ENCODE peak calls at places on chromosomes 7 and 10, in four cellular contexts. G is Peyer's patch; W is CD4-positive, alpha-beta T cell; T is mucosa of descending colon. V is an unnamed sample. For H3K9me3, the result is how much of the 10 kb centered on the place peaks cover.

GRCh38 chr10:49610015-49610734 is at the start of gene SLC18A3:
- DNase-seq in T (no peak), G (peak), W (no peak), V (no peak)

GRCh38 chr7:94540428-94540827 is 30.8 kb downstream of the CASD1 start:
- DNase-seq in G (no peak), W (no peak), T (no peak), V (no peak)

GRCh38 chr10:75525646-75526045 is 94.2 kb downstream of the LRMDA start:
- DNase-seq in T (no peak), G (no peak), W (no peak), V (no peak)

GRCh38 chr7:11130012-11130411 is 156.3 kb downstream of the PHF14 start:
- DNase-seq in G (no peak), W (no peak), T (no peak), V (peak)

GRCh38 chr7:50308301-50309129 is 4.0 kb downstream of the IKZF1 start:
- DNase-seq in G (no peak), T (no peak), W (no peak), V (no peak)

GRCh38 chr7:23607130-23607529 is 9.9 kb downstream of the CCDC126 start:
- DNase-seq in G (no peak), W (no peak), T (no peak), V (no peak)

GRCh38 chr7:29327455-29327854 is 132.9 kb downstream of the CHN2 start:
- DNase-seq in G (no peak), W (no peak), T (no peak), V (no peak)

GRCh38 chr10:15379043-15379442 is 8.0 kb upstream of the FAM171A1 start:
- DNase-seq in T (no peak), G (no peak), W (no peak), V (no peak)

GRCh38 chr7:47285860-47286491 is 295.9 kb downstream of the TNS3 start:
- DNase-seq in W (no peak), T (no peak), G (no peak), V (no peak)

GRCh38 chr10:86217386-86218080 is 149.1 kb downstream of the GRID1 start:
- DNase-seq in T (no peak), G (no peak), W (no peak), V (no peak)

GRCh38 chr7:132403465-132404110 is 172.7 kb downstream of the PLXNA4 start:
- DNase-seq in T (no peak), G (no peak), W (no peak), V (no peak)

GRCh38 chr7:39712746-39713145 is 89.4 kb downstream of the RALA start:
- DNase-seq in G (no peak), T (no peak), W (no peak), V (no peak)

GRCh38 chr10:110269641-110270318 is 34.9 kb downstream of the SMNDC1 start:
- DNase-seq in T (no peak), W (no peak), G (no peak), V (no peak)

GRCh38 chr10:62454696-62455451 is 80.7 kb downstream of the ZNF365 start:
- DNase-seq in G (no peak), W (no peak), T (no peak), V (no peak)

GRCh38 chr7:96285579-96285978 is 36.3 kb downstream of the SLC25A13 start:
- DNase-seq in G (no peak), W (no peak), T (no peak), V (no peak)

GRCh38 chr7:158495256-158495655 is 92.4 kb downstream of the PTPRN2 start:
- DNase-seq in G (peak), T (no peak), W (no peak), V (no peak)

GRCh38 chr10:42422911-42423310 is 215.5 kb downstream of the ZNF33B start:
- DNase-seq in W (no peak), T (no peak), G (no peak), V (no peak)

GRCh38 chr7:42002654-42003053 is 234.4 kb downstream of the GLI3 start:
- DNase-seq in G (no peak), W (no peak), T (no peak), V (no peak)

GRCh38 chr7:1432411-1433082 is 26.7 kb downstream of the MICALL2 start:
- DNase-seq in W (peak), G (peak), T (no peak), V (no peak)

GRCh38 chr7:21044384-21044783 is 257.7 kb upstream of the SP8 start:
- DNase-seq in G (no peak), T (no peak), W (no peak), V (no peak)

GRCh38 chr10:104894711-104895110 is 253.6 kb downstream of the SORCS3 start:
- DNase-seq in W (no peak), G (no peak), T (no peak), V (no peak)

GRCh38 chr10:33537066-33537465 is 202.6 kb upstream of the NRP1 start:
- DNase-seq in G (no peak), W (no peak), T (no peak), V (no peak)

GRCh38 chr7:15007507-15007906 is 105.0 kb upstream of the DGKB start:
- DNase-seq in W (no peak), G (no peak), T (no peak), V (no peak)

GRCh38 chr7:54837761-54838539 is 78.9 kb upstream of the SEC61G start:
- DNase-seq in G (no peak), W (no peak), T (no peak), V (no peak)

GRCh38 chr10:133421336-133422222 is 2.8 kb downstream of the SPRN start:
- DNase-seq in T (peak), W (no peak), G (peak), V (no peak)

GRCh38 chr7:97094531-97094930 is 23.0 kb upstream of the SDHAF3 start:
- DNase-seq in G (no peak), W (no peak), T (no peak), V (no peak)

GRCh38 chr10:48885376-48885775 is 54.3 kb downstream of the LRRC18 start:
- DNase-seq in W (no peak), T (no peak), G (no peak), V (no peak)

GRCh38 chr10:30386801-30387588 is 37.9 kb upstream of the MTPAP start:
- DNase-seq in T (no peak), G (no peak), W (no peak), V (no peak)

GRCh38 chr7:1136841-1137516 is 23.0 kb downstream of the ZFAND2A start:
- DNase-seq in G (no peak), W (no peak), T (peak), V (no peak)

GRCh38 chr7:14841086-14841485 is 61.5 kb downstream of the DGKB start:
- DNase-seq in T (no peak), G (no peak), W (no peak), V (no peak)

GRCh38 chr10:43093423-43094090 is 16.7 kb downstream of the RET start:
- DNase-seq in W (no peak), G (no peak), T (no peak), V (no peak)

GRCh38 chr10:85615556-85615955 is 751.0 kb downstream of the GRID1 start:
- DNase-seq in G (no peak), T (no peak), W (no peak), V (no peak)

GRCh38 chr7:134359787-134360432 is 43.2 kb upstream of the SLC35B4 start:
- DNase-seq in W (no peak), G (no peak), T (no peak), V (no peak)

GRCh38 chr10:83574770-83575169 is 564.5 kb upstream of the GHITM start:
- DNase-seq in G (no peak), W (no peak), T (no peak), V (no peak)

GRCh38 chr10:83585686-83586085 is 553.6 kb upstream of the GHITM start:
- DNase-seq in W (no peak), G (no peak), T (no peak), V (no peak)

GRCh38 chr10:83582407-83583095 is 556.8 kb upstream of the GHITM start:
- DNase-seq in G (no peak), W (no peak), T (no peak), V (no peak)

GRCh38 chr10:83577421-83577820 is 561.9 kb upstream of the GHITM start:
- DNase-seq in G (no peak), T (no peak), W (no peak), V (no peak)

GRCh38 chr10:83580373-83581012 is 558.8 kb upstream of the GHITM start:
- DNase-seq in W (no peak), T (no peak), G (no peak), V (no peak)
- H3K9me3 ChIP-seq in W (under half), T (under half), G (under half), V (under half)

GRCh38 chr7:71486856-71487628 is 355.1 kb downstream of the GALNT17 start:
- DNase-seq in T (peak), G (no peak), W (no peak), V (no peak)
- TF ChIP-seq CTCF in T (no peak), G (no peak), W (no peak), V (no peak)

GRCh38 chr10:5782174-5782573 is 31.1 kb downstream of the GDI2 start:
- DNase-seq in G (no peak), T (no peak), W (no peak), V (no peak)
- H3K9me3 ChIP-seq in G (under half), T (under half), W (under half), V (under half)

GRCh38 chr7:33108931-33109757 is at the start of gene RP9:
- DNase-seq in T (peak), G (peak), W (peak), V (no peak)
- TF ChIP-seq CTCF in T (peak), G (peak), W (peak), V (peak)

V was measured in AG04450.